ENCODE peak calls at places on chromosomes 7 and 10, in five cellular contexts. W is dorsolateral prefrontal cortex, K is hepatocyte, G is AG04450, M is thoracic aorta. T is an unnamed sample. For H3K27me3, the result is how much of the 10 kb centered on the place peaks cover.

GRCh38 chr10:125868372-125868975 is 12.6 kb downstream of the DHX32 start:
- DNase-seq in W (no peak), K (peak), G (peak), M (no peak), T (no peak)

GRCh38 chr10:97456034-97456685 is 10.2 kb downstream of the ZDHHC16 start:
- DNase-seq in W (no peak), K (no peak), G (no peak), M (no peak), T (no peak)

GRCh38 chr7:122384528-122384927 is 80.0 kb upstream of the FEZF1 start:
- DNase-seq in W (no peak), K (no peak), G (no peak), M (no peak), T (no peak)

GRCh38 chr7:121001932-121002754 is 13.6 kb downstream of the CPED1 start:
- DNase-seq in W (no peak), K (no peak), G (no peak), M (no peak), T (no peak)

GRCh38 chr10:639751-640672 is 49.5 kb downstream of the DIP2C start:
- DNase-seq in W (no peak), K (no peak), G (no peak), M (no peak), T (no peak)

GRCh38 chr10:70331486-70332268 is 47.9 kb upstream of the NPFFR1 start:
- DNase-seq in W (peak), K (peak), G (peak), M (peak), T (no peak)

GRCh38 chr10:6141296-6142151 is 52.7 kb downstream of the RBM17 start:
- DNase-seq in W (no peak), K (no peak), G (peak), M (no peak), T (no peak)

GRCh38 chr10:33421789-33422188 is 87.3 kb upstream of the NRP1 start:
- DNase-seq in W (no peak), K (peak), G (peak), M (peak), T (no peak)

GRCh38 chr7:45872116-45873034 is 507 bp downstream of the CCDC201 start:
- DNase-seq in W (no peak), K (peak), G (no peak), M (no peak), T (no peak)

GRCh38 chr7:5596046-5596895 is 172.6 kb upstream of the TNRC18 start:
- DNase-seq in W (peak), K (peak), G (peak), M (peak), T (peak)

GRCh38 chr10:93015722-93016121 is 44.9 kb upstream of the CYP26C1 start:
- DNase-seq in W (no peak), K (no peak), G (no peak), M (no peak), T (no peak)
- TF ChIP-seq CTCF in W (no peak), K (no peak), G (no peak), M (no peak), T (no peak)

DNA sequence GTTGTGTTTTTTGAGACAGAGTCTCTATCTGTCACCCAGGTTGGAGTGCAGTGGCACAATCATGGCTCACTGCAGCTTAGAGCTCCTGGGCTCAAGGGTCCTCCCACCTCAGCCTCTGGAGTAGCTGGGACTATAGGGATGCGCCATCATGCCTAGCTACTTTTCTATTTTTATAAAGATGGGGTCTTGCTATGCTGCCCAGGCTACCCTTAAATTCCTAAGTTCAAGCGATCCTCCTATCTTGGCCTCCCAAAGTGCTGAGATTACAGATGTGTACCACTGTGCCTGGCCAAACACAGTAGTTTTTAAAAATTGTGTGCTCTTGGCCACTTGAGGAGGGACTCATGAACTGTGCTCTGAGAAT is 10.6 kb upstream of the TLX1 start:
- DNase-seq in W (no peak), K (no peak), G (no peak), M (no peak), T (no peak)
- H3K27me3 ChIP-seq in W (half or more), K (half or more), G (half or more), M (under half), T (half or more)

DNA sequence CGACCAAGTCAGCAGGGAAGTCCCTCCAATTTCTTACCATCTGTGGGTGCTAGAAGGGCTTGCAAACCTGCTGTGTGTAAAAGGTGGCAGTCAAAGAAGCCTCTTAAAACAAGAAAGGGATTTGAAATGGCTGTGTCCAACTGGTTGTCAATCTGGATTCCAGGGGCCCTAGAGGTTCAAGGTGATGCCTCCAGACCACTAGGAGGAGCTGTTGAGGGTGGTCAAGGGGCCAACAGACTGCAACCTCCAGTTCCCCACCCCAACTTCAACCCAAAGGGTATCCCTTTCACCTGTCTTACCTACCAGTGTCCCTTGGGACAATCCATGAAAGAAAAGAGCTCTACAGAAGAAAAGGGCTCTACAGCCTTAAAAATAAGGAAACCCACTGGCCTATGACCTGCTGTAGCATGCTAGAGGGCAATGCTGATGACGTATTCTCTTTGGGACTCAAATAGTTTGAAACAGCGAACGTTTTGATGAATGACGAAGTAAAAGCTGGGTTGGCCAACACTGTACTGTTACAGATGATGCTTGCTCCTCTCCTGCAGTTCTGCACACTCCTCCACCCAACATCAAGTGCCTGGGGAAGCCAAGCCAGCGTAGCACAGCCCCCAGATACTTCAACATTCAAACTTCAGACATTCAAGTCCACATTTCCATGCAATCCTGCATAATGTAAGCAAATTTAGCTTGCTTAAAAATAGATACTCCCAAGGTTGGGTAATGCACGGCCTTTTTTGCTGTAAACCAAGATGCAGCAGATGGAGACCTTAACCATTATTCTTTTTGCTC is 46.0 kb upstream of the WDR11 start:
- DNase-seq in W (no peak), K (no peak), G (no peak), M (no peak), T (no peak)
- TF ChIP-seq CTCF in W (no peak), K (no peak), G (no peak), M (no peak), T (no peak)

GRCh38 chr7:151408839-151409554 is 841 bp downstream of the WDR86 start:
- DNase-seq in W (no peak), K (peak), G (no peak), M (no peak), T (peak)
- H3K27me3 ChIP-seq in W (under half), K (under half), G (half or more), M (under half), T (under half)

DNA sequence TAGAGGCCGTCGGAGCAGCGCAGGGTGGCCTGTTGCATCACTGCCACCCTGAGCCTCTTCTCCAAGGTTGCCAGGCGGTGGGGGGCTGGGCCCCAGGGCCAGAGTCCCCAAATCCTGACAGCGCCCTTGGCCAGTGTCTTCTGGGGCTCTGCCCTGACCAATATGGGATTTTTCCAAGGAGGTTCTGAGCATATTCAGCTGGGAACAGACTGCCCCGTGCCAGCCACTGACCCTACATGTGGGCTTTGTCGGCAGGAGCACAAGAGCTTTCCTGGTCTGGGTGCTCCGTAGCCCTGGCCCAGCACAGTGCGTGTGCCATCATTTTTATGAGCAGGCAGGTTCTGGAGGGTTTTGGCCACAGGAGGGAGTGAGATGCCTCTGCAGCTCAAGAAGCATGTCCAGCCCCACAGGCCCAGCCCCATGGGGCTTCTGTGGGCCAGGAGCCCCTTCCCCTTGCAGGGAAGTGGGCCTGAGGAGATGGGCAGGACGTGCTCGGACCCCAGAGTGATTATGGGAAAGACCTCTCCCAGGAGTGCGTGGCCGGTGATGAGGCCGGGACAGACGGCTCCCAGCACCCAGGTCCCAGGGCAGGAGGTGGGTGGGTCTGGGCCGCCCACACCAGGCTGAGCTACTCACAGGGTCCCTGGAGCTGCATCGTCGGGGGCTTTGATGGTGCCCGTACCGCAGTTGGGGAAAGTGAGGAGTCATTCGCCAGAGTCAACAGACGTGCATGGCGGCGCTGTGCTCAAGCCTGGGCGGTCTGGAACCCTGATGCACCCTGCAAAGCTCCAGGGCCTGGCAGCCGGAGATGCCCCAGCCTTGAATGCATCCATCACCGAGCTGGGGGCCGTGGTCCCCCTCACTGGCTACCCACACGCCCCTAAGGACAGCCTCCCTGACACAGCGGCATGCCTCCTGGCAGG is 66.6 kb downstream of the PWWP2B start:
- DNase-seq in W (no peak), K (no peak), G (no peak), M (no peak), T (peak)
- TF ChIP-seq CTCF in W (no peak), K (peak), G (peak), M (peak), T (no peak)

GRCh38 chr10:43084812-43085211 is 7.9 kb downstream of the RET start:
- DNase-seq in W (no peak), K (no peak), G (no peak), M (no peak), T (no peak)
- H3K27me3 ChIP-seq in W (under half), K (under half), G (under half), M (under half), T (half or more)

GRCh38 chr10:79562135-79562756 is 2.0 kb upstream of the SFTPA2 start:
- DNase-seq in W (peak), K (peak), G (peak), M (no peak), T (peak)
- TF ChIP-seq CTCF in W (peak), K (peak), G (peak), M (peak), T (peak)

GRCh38 chr7:102236592-102237287 is 49.9 kb upstream of the SH2B2 start:
- DNase-seq in W (peak), K (peak), G (peak), M (no peak), T (peak)

GRCh38 chr7:102236102-102236501 is 50.6 kb upstream of the SH2B2 start:
- DNase-seq in W (no peak), K (no peak), G (no peak), M (no peak), T (peak)

GRCh38 chr7:102234801-102235550 is 51.7 kb upstream of the SH2B2 start:
- DNase-seq in W (no peak), K (no peak), G (no peak), M (no peak), T (no peak)

GRCh38 chr7:102232686-102233286 is 53.9 kb upstream of the SH2B2 start:
- DNase-seq in W (no peak), K (no peak), G (no peak), M (no peak), T (no peak)

GRCh38 chr7:102234131-102234530 is 52.5 kb upstream of the SH2B2 start:
- DNase-seq in W (no peak), K (no peak), G (no peak), M (no peak), T (peak)
- H3K27me3 ChIP-seq in W (under half), K (under half), G (under half), M (under half), T (under half)

GRCh38 chr10:124220971-124221355 is 127.6 kb upstream of the CHST15 start:
- DNase-seq in W (no peak), K (no peak), G (no peak), M (no peak), T (no peak)

GRCh38 chr10:124219655-124220054 is 126.3 kb upstream of the CHST15 start:
- DNase-seq in W (no peak), K (no peak), G (no peak), M (no peak), T (no peak)

GRCh38 chr10:124220547-124220946 is 127.1 kb upstream of the CHST15 start:
- DNase-seq in W (no peak), K (no peak), G (no peak), M (no peak), T (no peak)

GRCh38 chr10:124217031-124217430 is 123.6 kb upstream of the CHST15 start:
- DNase-seq in W (no peak), K (no peak), G (no peak), M (no peak), T (no peak)

DNA sequence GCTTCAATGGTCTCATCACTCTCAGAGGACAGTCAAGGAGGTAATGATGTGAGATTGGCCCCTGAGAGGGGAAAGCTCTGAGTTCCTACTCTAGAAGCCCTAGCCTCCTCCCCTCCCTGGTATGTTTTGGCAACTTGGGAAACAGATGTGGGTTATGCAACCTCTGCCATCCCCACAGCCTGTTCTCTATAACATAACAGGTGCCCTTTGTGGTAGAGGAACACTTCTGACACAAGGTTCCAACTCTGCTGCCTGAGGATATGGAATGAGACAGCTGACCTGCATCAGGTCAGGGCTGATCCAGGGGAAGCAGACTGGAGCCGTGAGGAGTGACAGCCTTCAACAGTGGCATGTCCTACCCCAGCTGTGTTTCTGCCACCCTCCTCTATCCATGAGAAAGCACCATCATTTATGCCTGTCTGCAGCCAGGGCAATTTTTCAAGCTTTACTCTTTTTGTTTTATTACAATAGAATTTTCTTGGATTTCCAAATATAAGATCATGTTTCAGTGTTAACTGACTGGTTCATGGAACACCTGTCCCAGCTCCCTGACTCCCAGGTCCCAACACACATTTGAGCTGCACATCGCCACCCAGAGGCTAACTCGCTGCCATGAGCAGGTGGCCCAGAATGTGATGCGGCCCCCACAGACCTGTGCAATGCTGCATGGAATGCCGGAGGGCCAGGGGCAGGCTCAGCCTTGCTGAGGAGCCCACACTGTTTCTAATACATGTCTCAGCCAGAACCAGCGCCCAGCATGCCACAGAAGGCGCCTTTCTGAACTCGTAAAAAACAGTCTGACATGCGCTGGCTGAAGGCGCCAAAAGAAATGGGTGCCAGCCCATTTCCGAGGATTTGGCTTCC is 124.7 kb upstream of the CHST15 start:
- DNase-seq in W (no peak), K (no peak), G (no peak), M (no peak), T (no peak)
- TF ChIP-seq CTCF in W (no peak), K (no peak), G (no peak), M (no peak), T (no peak)

DNA sequence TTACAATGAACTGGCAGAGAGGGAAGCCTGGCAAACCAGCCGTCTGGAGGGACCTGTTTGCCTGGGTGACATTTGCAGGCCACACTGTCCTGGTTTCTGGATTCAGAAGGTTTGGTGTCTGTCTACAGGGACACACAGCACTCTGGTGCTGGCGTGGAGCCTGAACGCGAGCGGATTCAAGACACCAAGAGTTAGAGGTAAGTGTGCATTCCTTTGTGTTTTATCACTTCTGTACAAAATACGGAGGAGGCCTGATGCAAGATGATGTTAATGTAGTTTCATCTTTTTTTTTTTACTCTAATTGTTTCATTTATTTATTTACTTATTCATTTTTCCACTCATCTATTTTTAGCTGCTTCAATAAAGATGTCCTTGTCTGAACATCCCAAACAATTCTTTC is 485.3 kb upstream of the ADARB2 start:
- DNase-seq in W (no peak), K (no peak), G (no peak), M (no peak), T (no peak)
- H3K27me3 ChIP-seq in W (under half), K (under half), G (under half), M (under half), T (under half)

T was measured in left lung.